ENCODE peak calls at places on chromosomes 7 and 10, in four cellular contexts. One of them, this sample, is unnamed. For H3K4me1, the result is how much of the 10 kb centered on the place peaks cover.

GRCh38 chr7:85023066-85023687 is 163.7 kb downstream of the SEMA3D start:
- DNase-seq in hepatocyte: peak
- DNase-seq in transverse colon: no peak
- DNase-seq in uterus: no peak
- DNase-seq in this sample: peak

GRCh38 chr10:69639291-69640195 is 9.5 kb downstream of the FAM241B start:
- DNase-seq in hepatocyte: peak
- DNase-seq in transverse colon: peak
- DNase-seq in uterus: peak
- DNase-seq in this sample: peak

GRCh38 chr10:52568309-52568708 is 204.3 kb downstream of the MBL2 start:
- DNase-seq in hepatocyte: no peak
- DNase-seq in transverse colon: no peak
- DNase-seq in uterus: no peak
- DNase-seq in this sample: peak

GRCh38 chr7:27303021-27303420 is 60.4 kb downstream of the EVX1 start:
- DNase-seq in hepatocyte: peak
- DNase-seq in transverse colon: no peak
- DNase-seq in uterus: no peak
- DNase-seq in this sample: peak

GRCh38 chr7:115634633-115635032 is 395.9 kb downstream of the TFEC start:
- DNase-seq in hepatocyte: peak
- DNase-seq in transverse colon: no peak
- DNase-seq in uterus: no peak
- DNase-seq in this sample: peak

GRCh38 chr7:102146989-102147388 is 139.7 kb upstream of the SH2B2 start:
- DNase-seq in hepatocyte: no peak
- DNase-seq in transverse colon: no peak
- DNase-seq in uterus: peak
- DNase-seq in this sample: no peak

GRCh38 chr7:84058311-84059076 is 136.1 kb downstream of the SEMA3A start:
- DNase-seq in hepatocyte: no peak
- DNase-seq in transverse colon: no peak
- DNase-seq in uterus: no peak
- DNase-seq in this sample: peak

GRCh38 chr10:8073696-8074416 is 19.4 kb downstream of the GATA3 start:
- DNase-seq in hepatocyte: no peak
- DNase-seq in transverse colon: no peak
- DNase-seq in uterus: no peak
- DNase-seq in this sample: no peak

GRCh38 chr7:142992427-142992826 is 30.3 kb upstream of the KEL start:
- DNase-seq in hepatocyte: no peak
- DNase-seq in transverse colon: no peak
- DNase-seq in uterus: no peak
- DNase-seq in this sample: no peak

GRCh38 chr7:96026606-96027005 is 254.3 kb downstream of the DYNC1I1 start:
- DNase-seq in hepatocyte: no peak
- DNase-seq in transverse colon: no peak
- DNase-seq in uterus: no peak
- DNase-seq in this sample: peak

GRCh38 chr10:98028168-98028770 is 2.2 kb downstream of the CRTAC1 start:
- DNase-seq in hepatocyte: peak
- DNase-seq in transverse colon: peak
- DNase-seq in uterus: peak
- DNase-seq in this sample: peak

GRCh38 chr10:6269953-6270867 is 67.5 kb downstream of the PFKFB3 start:
- DNase-seq in hepatocyte: no peak
- DNase-seq in transverse colon: peak
- DNase-seq in uterus: no peak
- DNase-seq in this sample: no peak

GRCh38 chr10:93413252-93413689 is 68.9 kb downstream of the MYOF start:
- DNase-seq in hepatocyte: no peak
- DNase-seq in transverse colon: no peak
- DNase-seq in uterus: no peak
- DNase-seq in this sample: peak

GRCh38 chr7:11373546-11374142 is 400.0 kb downstream of the PHF14 start:
- DNase-seq in hepatocyte: peak
- DNase-seq in transverse colon: no peak
- DNase-seq in uterus: no peak
- DNase-seq in this sample: peak

GRCh38 chr7:98562336-98563182 is 54.5 kb upstream of the NPTX2 start:
- DNase-seq in hepatocyte: no peak
- DNase-seq in transverse colon: no peak
- DNase-seq in uterus: no peak
- DNase-seq in this sample: no peak

GRCh38 chr7:17304926-17305325 is 6.5 kb downstream of the AHR start:
- DNase-seq in hepatocyte: peak
- DNase-seq in transverse colon: no peak
- DNase-seq in uterus: no peak
- DNase-seq in this sample: peak

GRCh38 chr7:140176271-140176701 is 497 bp downstream of the KDM7A start:
- DNase-seq in hepatocyte: peak
- DNase-seq in transverse colon: no peak
- DNase-seq in uterus: peak
- DNase-seq in this sample: peak

GRCh38 chr7:121797283-121798037 is 75.5 kb upstream of the PTPRZ1 start:
- DNase-seq in hepatocyte: no peak
- DNase-seq in transverse colon: no peak
- DNase-seq in uterus: no peak
- DNase-seq in this sample: peak

GRCh38 chr7:19558527-19558926 is 150.3 kb downstream of the POLR1F start:
- DNase-seq in hepatocyte: no peak
- DNase-seq in transverse colon: no peak
- DNase-seq in uterus: no peak
- DNase-seq in this sample: peak
- H3K4me3 ChIP-seq in hepatocyte: no peak
- H3K4me3 ChIP-seq in transverse colon: no peak
- H3K4me3 ChIP-seq in uterus: no peak
- H3K4me3 ChIP-seq in this sample: no peak

DNA sequence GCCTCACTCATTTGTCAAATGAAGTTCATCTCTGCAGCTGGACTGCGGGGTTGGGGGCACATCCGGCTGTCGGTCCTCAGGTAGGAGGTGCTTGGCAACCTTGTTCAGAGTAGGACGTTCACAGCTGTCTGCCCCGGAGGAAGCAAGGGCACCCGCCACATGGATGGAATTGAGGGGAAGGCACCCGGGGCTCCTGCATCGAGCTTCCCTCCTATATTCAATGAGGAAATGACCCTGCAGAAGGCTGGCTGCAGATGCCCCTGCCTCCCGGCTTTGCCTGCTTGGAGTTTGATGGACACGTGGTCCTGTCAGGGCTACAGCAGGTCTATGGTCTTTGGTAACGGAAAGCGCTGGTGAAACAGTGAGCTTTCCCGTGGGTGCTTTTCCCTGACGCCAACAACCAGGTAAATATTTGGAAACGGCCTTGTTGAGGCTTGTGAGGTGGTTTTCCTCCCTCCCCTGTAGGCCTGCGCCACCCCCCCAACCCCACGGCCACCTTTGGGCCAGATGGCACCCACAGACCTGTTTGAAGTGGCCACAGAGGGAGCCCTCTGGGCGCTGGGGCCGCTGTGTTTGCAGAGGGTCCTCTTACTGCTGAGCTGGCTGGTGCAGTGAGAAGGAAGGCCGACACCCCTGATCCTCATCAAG is 32.9 kb downstream of the HTRA1 start:
- DNase-seq in hepatocyte: no peak
- DNase-seq in transverse colon: no peak
- DNase-seq in uterus: no peak
- DNase-seq in this sample: no peak
- H3K4me1 ChIP-seq in hepatocyte: under half
- H3K4me1 ChIP-seq in transverse colon: under half
- H3K4me1 ChIP-seq in uterus: under half
- H3K4me1 ChIP-seq in this sample: half or more

GRCh38 chr10:103671561-103671960 is 178.1 kb downstream of the NEURL1 start:
- DNase-seq in hepatocyte: no peak
- DNase-seq in transverse colon: no peak
- DNase-seq in uterus: peak
- DNase-seq in this sample: no peak
- H3K4me3 ChIP-seq in hepatocyte: no peak
- H3K4me3 ChIP-seq in transverse colon: no peak
- H3K4me3 ChIP-seq in uterus: no peak
- H3K4me3 ChIP-seq in this sample: no peak

GRCh38 chr10:71232089-71232998 is 20.0 kb downstream of the UNC5B start:
- DNase-seq in hepatocyte: no peak
- DNase-seq in transverse colon: no peak
- DNase-seq in uterus: peak
- DNase-seq in this sample: peak
- H3K4me1 ChIP-seq in hepatocyte: half or more
- H3K4me1 ChIP-seq in transverse colon: under half
- H3K4me1 ChIP-seq in uterus: under half
- H3K4me1 ChIP-seq in this sample: under half

GRCh38 chr10:27995311-27995710 is 3.6 kb downstream of the ODAD2 start:
- DNase-seq in hepatocyte: no peak
- DNase-seq in transverse colon: no peak
- DNase-seq in uterus: no peak
- DNase-seq in this sample: peak

GRCh38 chr10:27998178-27998953 is 513 bp downstream of the ODAD2 start:
- DNase-seq in hepatocyte: peak
- DNase-seq in transverse colon: peak
- DNase-seq in uterus: peak
- DNase-seq in this sample: peak

GRCh38 chr10:28001353-28001752 is 2.5 kb upstream of the ODAD2 start:
- DNase-seq in hepatocyte: no peak
- DNase-seq in transverse colon: no peak
- DNase-seq in uterus: no peak
- DNase-seq in this sample: no peak

GRCh38 chr10:27998954-27999275 is at the start of gene ODAD2:
- DNase-seq in hepatocyte: no peak
- DNase-seq in transverse colon: no peak
- DNase-seq in uterus: no peak
- DNase-seq in this sample: no peak

GRCh38 chr10:27997865-27998177 is 1.1 kb downstream of the ODAD2 start:
- DNase-seq in hepatocyte: no peak
- DNase-seq in transverse colon: no peak
- DNase-seq in uterus: no peak
- DNase-seq in this sample: no peak
- H3K4me3 ChIP-seq in hepatocyte: peak
- H3K4me3 ChIP-seq in transverse colon: peak
- H3K4me3 ChIP-seq in uterus: peak
- H3K4me3 ChIP-seq in this sample: peak

GRCh38 chr10:86668297-86669165 is at the start of gene LDB3:
- DNase-seq in hepatocyte: peak
- DNase-seq in transverse colon: peak
- DNase-seq in uterus: peak
- DNase-seq in this sample: no peak
- H3K4me1 ChIP-seq in hepatocyte: under half
- H3K4me1 ChIP-seq in transverse colon: under half
- H3K4me1 ChIP-seq in uterus: under half
- H3K4me1 ChIP-seq in this sample: under half